ENCODE peak calls at places on chromosomes 16 and 17, in four cellular contexts. X is NCI-H345, E is testis, T is GM12891. F is an unnamed sample.
A peak's percentile ranks its signal among the peaks of the same experiment; 100 is the strongest.

GRCh38 chr17:13114601-13115024 is 96.8 kb upstream of the ELAC2 start:
- DNase-seq in X (peak; percentile 1), E (peak; percentile 56), T (no peak), F (peak; percentile 38)

GRCh38 chr16:85334718-85335583 is 222.7 kb upstream of the CIBAR2 start:
- DNase-seq in X (no peak), E (no peak), T (no peak), F (peak; percentile 81)

GRCh38 chr16:58399718-58400633 is 7.7 kb downstream of the GINS3 start:
- DNase-seq in X (no peak), E (no peak), T (no peak), F (no peak)

GRCh38 chr17:41453069-41453468 is 12.3 kb upstream of the KRT38 start:
- DNase-seq in X (no peak), E (no peak), T (no peak), F (no peak)

GRCh38 chr17:82228842-82229685 is at the start of gene SLC16A3:
- DNase-seq in X (peak; percentile 64), E (peak; percentile 57), T (peak; percentile 93), F (peak; percentile 77)

GRCh38 chr16:67995423-67995822 is 3.9 kb downstream of the DPEP2 start:
- DNase-seq in X (no peak), E (no peak), T (no peak), F (no peak)

GRCh38 chr16:83224642-83225041 is 583.1 kb upstream of the HSBP1 start:
- DNase-seq in X (no peak), E (no peak), T (no peak), F (no peak)

GRCh38 chr17:8885968-8886674 is 18.6 kb upstream of the PIK3R6 start:
- DNase-seq in X (no peak), E (no peak), T (no peak), F (no peak)

GRCh38 chr17:82716383-82717181 is at the start of gene FN3KRP:
- DNase-seq in X (peak; percentile 96), E (peak; percentile 98), T (peak; percentile 99), F (peak; percentile 91)

GRCh38 chr16:57645691-57646387 is 17.4 kb downstream of the ADGRG1 start:
- DNase-seq in X (no peak), E (no peak), T (no peak), F (peak; percentile 76)

GRCh38 chr16:20903116-20903888 is 2.7 kb downstream of the LYRM1 start:
- DNase-seq in X (no peak), E (no peak), T (no peak), F (no peak)

GRCh38 chr16:82671743-82672142 is 45.0 kb downstream of the CDH13 start:
- DNase-seq in X (no peak), E (no peak), T (no peak), F (no peak)

GRCh38 chr17:34012709-34013375 is 242.2 kb upstream of the CCL2 start:
- DNase-seq in X (no peak), E (no peak), T (no peak), F (no peak)

GRCh38 chr16:11136600-11136999 is 119.4 kb downstream of the SOCS1 start:
- DNase-seq in X (peak; percentile 95), E (no peak), T (no peak), F (no peak)

GRCh38 chr17:63203652-63204051 is 237.6 kb downstream of the TANC2 start:
- DNase-seq in X (no peak), E (no peak), T (no peak), F (no peak)

GRCh38 chr17:66654341-66654740 is 180.6 kb upstream of the CACNG5 start:
- DNase-seq in X (no peak), E (peak; percentile 17), T (no peak), F (no peak)

GRCh38 chr16:54843424-54843750 is 87.3 kb upstream of the IRX5 start:
- DNase-seq in X (no peak), E (no peak), T (no peak), F (no peak)

GRCh38 chr16:82639263-82639662 is 12.5 kb downstream of the CDH13 start:
- DNase-seq in X (no peak), E (no peak), T (no peak), F (no peak)

GRCh38 chr16:51880776-51881175 is 666.2 kb downstream of the TOX3 start:
- DNase-seq in X (no peak), E (no peak), T (no peak), F (no peak)

GRCh38 chr16:35552763-35553162 is 2093.4 kb downstream of the TP53TG3F start:
- DNase-seq in X (no peak), E (peak; percentile 53), T (no peak), F (no peak)

GRCh38 chr17:43560461-43561427 is 14.6 kb upstream of the ETV4 start:
- DNase-seq in X (no peak), E (no peak), T (no peak), F (no peak)

GRCh38 chr16:71927383-71927782 is 32.1 kb downstream of the IST1 start:
- DNase-seq in X (no peak), E (peak; percentile 79), T (no peak), F (no peak)

GRCh38 chr16:3669067-3669466 is 14.6 kb downstream of the DNASE1 start:
- DNase-seq in X (no peak), E (no peak), T (no peak), F (no peak)

GRCh38 chr17:29874931-29875596 is 55.0 kb downstream of the SSH2 start:
- DNase-seq in X (no peak), E (no peak), T (no peak), F (no peak)

GRCh38 chr17:64002658-64003525 is 4.7 kb downstream of the PRR29 start:
- DNase-seq in X (no peak), E (peak; percentile 7), T (no peak), F (no peak)

GRCh38 chr17:7997186-7997585 is 5.2 kb upstream of the GUCY2D start:
- DNase-seq in X (no peak), E (peak; percentile 50), T (no peak), F (no peak)

GRCh38 chr16:391885-392335 is 5.1 kb upstream of the NME4 start:
- DNase-seq in X (peak; percentile 44), E (peak; percentile 74), T (peak; percentile 73), F (peak; percentile 84)

GRCh38 chr16:87410958-87411357 is 18.8 kb downstream of the MAP1LC3B start:
- DNase-seq in X (no peak), E (no peak), T (no peak), F (peak; percentile 68)

GRCh38 chr17:44956076-44956475 is 8.5 kb upstream of the KIF18B start:
- DNase-seq in X (no peak), E (no peak), T (no peak), F (no peak)

GRCh38 chr17:37187262-37187661 is 188.5 kb upstream of the C17orf78 start:
- DNase-seq in X (no peak), E (no peak), T (no peak), F (no peak)

GRCh38 chr17:29618272-29619065 is 4.2 kb downstream of the CORO6 start:
- DNase-seq in X (no peak), E (no peak), T (no peak), F (no peak)

GRCh38 chr16:90034504-90034903 is 15.2 kb upstream of the DBNDD1 start:
- DNase-seq in X (no peak), E (no peak), T (no peak), F (no peak)

GRCh38 chr16:82761236-82761635 is 134.5 kb downstream of the CDH13 start:
- DNase-seq in X (no peak), E (peak; percentile 70), T (no peak), F (no peak)